ENCODE peak calls at places on chromosomes 11 and 22, in ten cellular contexts. U is ovary, P is A549, T is suprapubic skin, C is sigmoid colon, M is stomach, K is SK-N-SH, E is H1, N is tibial nerve, I is GM12878. S is an unnamed sample.

GRCh38 chr22:45318558-45319318 is 9.0 kb downstream of the FAM118A start:
- DNase-seq in K (no peak), M (no peak), C (no peak), I (peak), E (no peak), U (peak), T (no peak), N (no peak), P (no peak), S (no peak)

GRCh38 chr11:45423475-45424081 is 137.4 kb upstream of the SYT13 start:
- DNase-seq in I (no peak), M (no peak), N (no peak), E (no peak), C (no peak), P (no peak), U (no peak), K (no peak), T (no peak), S (no peak)

GRCh38 chr11:68337399-68337835 is 25.0 kb downstream of the LRP5 start:
- DNase-seq in U (no peak), C (no peak), K (no peak), P (no peak), E (no peak), N (no peak), T (no peak), I (no peak), M (no peak), S (no peak)

GRCh38 chr11:119551726-119552510 is 128.9 kb upstream of the THY1 start:
- DNase-seq in E (no peak), K (no peak), U (no peak), C (no peak), P (no peak), N (no peak), I (no peak), M (no peak), T (no peak), S (no peak)

GRCh38 chr11:111362887-111363411 is 16.1 kb downstream of the POU2AF1 start:
- DNase-seq in N (no peak), I (no peak), C (no peak), K (no peak), E (no peak), T (no peak), M (peak), P (no peak), U (no peak), S (peak)

GRCh38 chr11:46141597-46141996 is 20.3 kb upstream of the PHF21A start:
- DNase-seq in U (no peak), K (no peak), M (no peak), N (no peak), T (no peak), C (no peak), E (no peak), I (no peak), P (no peak), S (no peak)

GRCh38 chr11:47148903-47149535 is 27.7 kb downstream of the ARFGAP2 start:
- DNase-seq in M (peak), K (no peak), N (peak), E (no peak), T (no peak), C (peak), P (no peak), I (no peak), U (peak), S (no peak)

GRCh38 chr11:128361451-128362020 is 225.8 kb downstream of the ETS1 start:
- DNase-seq in K (no peak), P (no peak), U (no peak), T (no peak), M (peak), E (no peak), N (no peak), C (no peak), I (no peak), S (peak)

GRCh38 chr22:20864186-20864908 is 5.5 kb downstream of the SNAP29 start:
- DNase-seq in P (no peak), N (no peak), I (no peak), K (no peak), E (no peak), U (no peak), T (no peak), M (no peak), C (no peak), S (no peak)

GRCh38 chr22:23847310-23847920 is 8.6 kb upstream of the DERL3 start:
- DNase-seq in T (no peak), E (no peak), U (no peak), I (no peak), P (no peak), K (no peak), N (no peak), M (no peak), C (peak), S (no peak)

GRCh38 chr22:38718414-38718813 is 12.7 kb downstream of the GTPBP1 start:
- DNase-seq in T (peak), N (no peak), C (peak), I (no peak), P (peak), U (peak), K (peak), M (peak), E (no peak), S (peak)

GRCh38 chr11:289706-290620 is 1.0 kb downstream of the PGGHG start:
- DNase-seq in T (peak), C (peak), M (no peak), E (no peak), P (no peak), U (peak), K (peak), N (no peak), I (no peak), S (peak)

GRCh38 chr22:37193629-37194191 is 5.7 kb upstream of the C1QTNF6 start:
- DNase-seq in N (no peak), U (peak), M (no peak), E (no peak), K (no peak), T (no peak), I (no peak), C (peak), P (peak), S (no peak)

GRCh38 chr22:19523240-19524169 is 705 bp downstream of the CLDN5 start:
- DNase-seq in C (no peak), E (no peak), U (no peak), M (no peak), T (peak), K (peak), N (no peak), P (no peak), I (no peak), S (no peak)

GRCh38 chr11:5258543-5259262 is 4.1 kb upstream of the HBG2 start:
- DNase-seq in E (no peak), P (no peak), T (no peak), U (no peak), M (no peak), N (no peak), C (no peak), I (no peak), K (no peak), S (no peak)

GRCh38 chr22:46082633-46083032 is 67.7 kb upstream of the PPARA start:
- DNase-seq in N (no peak), P (no peak), M (no peak), C (peak), T (no peak), E (no peak), I (no peak), U (no peak), K (no peak), S (no peak)

GRCh38 chr11:17923213-17923612 is 89.6 kb downstream of the SERGEF start:
- DNase-seq in K (no peak), N (no peak), T (no peak), P (no peak), U (no peak), M (no peak), I (no peak), E (no peak), C (no peak), S (no peak)

GRCh38 chr11:120420572-120420971 is 84.4 kb downstream of the ARHGEF12 start:
- DNase-seq in C (no peak), N (no peak), U (no peak), K (no peak), M (no peak), T (no peak), E (no peak), P (no peak), I (no peak), S (no peak)

GRCh38 chr22:21755855-21756284 is 20.3 kb upstream of the YPEL1 start:
- DNase-seq in N (no peak), I (peak), P (no peak), M (no peak), U (no peak), E (no peak), K (no peak), C (no peak), T (no peak), S (no peak)

GRCh38 chr11:33869511-33870422 is 22.1 kb downstream of the LMO2 start:
- DNase-seq in I (no peak), K (peak), P (peak), E (no peak), T (no peak), U (peak), N (no peak), C (no peak), M (no peak), S (peak)

GRCh38 chr22:38879961-38880360 is 7.9 kb upstream of the CBX6 start:
- DNase-seq in N (no peak), I (no peak), T (no peak), P (no peak), K (no peak), U (no peak), E (no peak), M (no peak), C (no peak), S (no peak)

GRCh38 chr11:81007046-81007445 is 1566.2 kb upstream of the TENM4 start:
- DNase-seq in E (no peak), U (no peak), T (no peak), I (no peak), K (peak), N (no peak), P (no peak), M (no peak), C (no peak), S (no peak)

GRCh38 chr11:119999220-119999619 is 138.7 kb downstream of the TRIM29 start:
- DNase-seq in T (no peak), P (peak), N (no peak), K (no peak), E (no peak), C (no peak), U (no peak), M (no peak), I (no peak), S (no peak)

GRCh38 chr11:57073121-57073520 is 84.4 kb downstream of the OR5AK2 start:
- DNase-seq in C (no peak), N (no peak), U (no peak), P (peak), M (no peak), E (no peak), T (no peak), K (no peak), I (no peak), S (no peak)

GRCh38 chr11:1640076-1640946 is 10.7 kb downstream of the KRTAP5-5 start:
- DNase-seq in U (no peak), P (peak), E (peak), M (peak), K (peak), N (no peak), C (peak), I (no peak), T (no peak), S (no peak)

GRCh38 chr11:61541568-61541967 is 33.0 kb downstream of the LRRC10B start:
- DNase-seq in U (peak), E (no peak), N (no peak), K (peak), M (no peak), I (no peak), P (peak), C (no peak), T (no peak), S (no peak)

GRCh38 chr11:64499261-64500004 is 91.6 kb upstream of the SLC22A12 start:
- DNase-seq in C (no peak), K (no peak), U (no peak), I (no peak), N (no peak), E (no peak), T (peak), P (no peak), M (no peak), S (no peak)

GRCh38 chr11:11125618-11126017 is 227.4 kb downstream of the CSNK2A3 start:
- DNase-seq in K (no peak), I (no peak), C (no peak), N (no peak), P (no peak), M (no peak), E (no peak), T (no peak), U (no peak), S (no peak)

GRCh38 chr11:114496915-114497314 is 57.6 kb downstream of the REXO2 start:
- DNase-seq in N (no peak), P (no peak), K (no peak), U (no peak), M (no peak), T (no peak), I (no peak), E (no peak), C (no peak), S (no peak)

GRCh38 chr11:85903406-85903805 is 48.2 kb downstream of the CCDC83 start:
- DNase-seq in I (no peak), T (no peak), M (no peak), U (no peak), E (no peak), P (no peak), N (no peak), K (no peak), C (no peak), S (no peak)

GRCh38 chr11:44030996-44031395 is 16.8 kb upstream of the ACCSL start:
- DNase-seq in I (no peak), U (no peak), M (no peak), K (no peak), T (peak), N (no peak), C (no peak), E (no peak), P (no peak), S (no peak)

GRCh38 chr11:44031549-44031948 is 16.2 kb upstream of the ACCSL start:
- DNase-seq in K (no peak), T (peak), M (no peak), U (no peak), P (no peak), C (no peak), E (no peak), N (no peak), I (no peak), S (no peak)

GRCh38 chr11:44028816-44029506 is 18.8 kb upstream of the ACCSL start:
- DNase-seq in N (no peak), C (no peak), U (no peak), M (no peak), K (no peak), I (no peak), P (no peak), E (no peak), T (peak), S (no peak)

GRCh38 chr11:44029507-44029845 is 18.3 kb upstream of the ACCSL start:
- DNase-seq in I (no peak), C (no peak), T (peak), M (no peak), E (no peak), U (no peak), K (no peak), P (no peak), N (no peak), S (no peak)

DNA sequence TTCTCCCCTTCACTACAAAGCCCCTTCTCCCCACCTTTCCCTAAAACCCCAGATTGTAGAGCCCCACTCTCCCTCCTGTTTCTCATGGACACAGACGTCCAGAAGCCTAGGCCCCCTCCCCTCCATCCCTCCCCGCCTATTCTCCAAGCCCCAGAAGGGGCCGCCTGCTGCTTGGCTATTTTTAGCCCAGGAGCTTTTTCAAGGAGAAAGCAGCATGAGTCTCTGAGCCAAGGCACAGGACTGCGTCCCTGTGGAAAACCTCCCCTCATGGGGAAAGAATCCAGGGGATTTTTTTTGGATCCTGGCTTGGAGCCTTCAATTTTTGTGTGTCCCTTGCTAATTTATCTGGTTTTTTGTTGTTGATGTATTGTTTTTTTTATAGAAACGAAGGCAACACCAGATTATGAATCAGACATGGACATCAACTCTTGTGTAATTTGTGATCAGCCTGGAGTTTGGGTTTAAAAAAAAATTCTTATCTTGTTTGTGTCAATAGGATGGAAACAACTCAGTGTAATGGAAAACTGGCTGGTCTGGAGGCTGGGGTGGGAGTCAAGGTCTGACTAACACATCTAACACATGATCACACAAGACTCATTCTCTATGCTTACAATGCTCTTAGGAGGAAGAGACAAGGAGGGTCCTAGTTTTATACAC is 17.4 kb upstream of the ACCSL start:
- DNase-seq in C (peak), E (no peak), U (peak), M (no peak), I (no peak), K (no peak), P (no peak), T (peak), N (no peak), S (no peak)
- TF ChIP-seq EP300 in C (no peak), E (no peak), U (peak), M (no peak), I (no peak), K (no peak), P (no peak), T (no peak), N (no peak), S (no peak)

GRCh38 chr11:103532133-103532788 is 423.0 kb downstream of the DYNC2H1 start:
- DNase-seq in T (no peak), I (no peak), K (no peak), M (no peak), N (no peak), E (no peak), C (no peak), P (peak), U (no peak), S (no peak)
- H3K27ac ChIP-seq in T (no peak), I (no peak), K (peak), M (no peak), N (no peak), E (no peak), C (no peak), P (peak), U (no peak), S (no peak)

GRCh38 chr11:21144556-21144955 is 475.2 kb downstream of the NELL1 start:
- DNase-seq in P (no peak), U (no peak), C (no peak), N (no peak), T (no peak), I (no peak), E (no peak), K (no peak), M (no peak), S (no peak)

GRCh38 chr11:21137813-21138212 is 468.4 kb downstream of the NELL1 start:
- DNase-seq in M (no peak), P (no peak), N (no peak), E (no peak), T (no peak), K (no peak), C (no peak), U (no peak), I (no peak), S (no peak)

DNA sequence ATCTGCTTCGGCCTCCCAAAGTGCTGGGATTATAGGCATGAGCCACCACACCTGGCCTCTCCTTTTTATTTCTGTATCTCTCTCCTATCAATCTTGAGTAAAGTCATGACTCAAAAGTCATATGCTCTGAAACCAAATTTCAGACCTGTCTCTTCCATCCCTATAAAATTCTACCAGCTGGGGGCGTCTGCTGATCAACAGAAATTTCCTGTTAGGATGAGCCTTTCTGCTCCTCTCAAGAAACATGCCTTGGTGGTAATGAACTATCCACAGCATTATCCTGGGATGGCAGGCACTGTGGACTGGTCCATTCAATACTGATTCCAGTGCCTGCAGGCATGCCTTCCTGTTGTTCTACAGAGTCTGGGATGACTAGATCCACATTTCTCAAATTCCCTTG is 472.6 kb downstream of the NELL1 start:
- DNase-seq in K (peak), M (no peak), E (no peak), P (peak), U (no peak), N (no peak), C (no peak), I (no peak), T (no peak), S (no peak)
- TF ChIP-seq CTCF in K (no peak), M (no peak), E (no peak), P (no peak), U (no peak), N (no peak), C (no peak), I (no peak), T (no peak), S (no peak)

GRCh38 chr11:116176484-116177005 is 596.2 kb downstream of the BUD13 start:
- DNase-seq in T (no peak), P (no peak), K (no peak), E (no peak), N (no peak), U (no peak), I (no peak), C (no peak), M (no peak), S (no peak)

GRCh38 chr11:116179346-116179850 is 593.4 kb downstream of the BUD13 start:
- DNase-seq in N (no peak), M (no peak), P (no peak), K (no peak), E (no peak), I (no peak), C (no peak), T (peak), U (no peak), S (no peak)

GRCh38 chr11:116182356-116182966 is 590.3 kb downstream of the BUD13 start:
- DNase-seq in C (no peak), N (no peak), P (no peak), K (no peak), E (no peak), T (no peak), I (no peak), M (no peak), U (no peak), S (no peak)

GRCh38 chr11:116177521-116178220 is 595.1 kb downstream of the BUD13 start:
- DNase-seq in I (no peak), K (no peak), N (no peak), C (no peak), M (no peak), P (no peak), U (no peak), T (peak), E (no peak), S (no peak)

DNA sequence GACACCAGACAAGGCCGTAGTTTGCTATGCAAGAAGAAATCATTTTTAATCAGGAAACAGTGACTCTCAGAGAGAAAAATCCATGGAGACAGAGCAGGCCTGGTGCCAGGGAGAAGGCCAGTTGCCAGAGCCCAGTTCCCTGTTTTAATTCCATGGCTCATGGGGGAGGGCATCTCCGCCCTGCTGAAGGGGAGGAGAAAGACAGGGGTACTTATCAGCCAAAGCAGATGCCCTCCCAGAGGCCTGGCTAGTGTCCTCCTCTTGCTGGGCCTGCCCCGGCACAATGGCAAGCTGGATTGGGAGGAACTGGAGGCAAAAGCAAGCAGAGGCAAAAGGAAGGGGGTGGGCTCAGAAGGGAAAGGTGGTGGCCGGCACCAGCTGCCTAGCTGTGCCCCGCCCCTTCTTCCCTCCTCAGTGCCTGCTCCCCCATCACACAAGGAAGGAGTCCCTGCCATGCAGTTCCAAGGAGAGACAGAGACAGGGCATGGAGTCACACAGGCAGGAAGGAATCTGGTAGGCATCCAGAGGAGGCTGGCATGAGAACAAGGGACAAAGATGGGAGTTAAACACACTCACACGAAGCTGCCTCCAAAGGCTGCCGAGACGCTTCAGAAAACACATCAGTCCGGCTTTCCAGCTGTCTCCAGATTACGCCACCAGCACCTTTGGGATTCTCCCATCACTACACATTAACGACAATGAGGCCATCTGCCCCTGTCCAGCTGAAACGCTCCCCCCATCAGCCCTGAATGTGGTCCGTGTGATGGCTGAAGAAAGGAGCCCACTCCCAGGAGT is 591.8 kb downstream of the BUD13 start:
- DNase-seq in C (no peak), E (no peak), N (no peak), M (no peak), K (peak), P (no peak), T (peak), I (no peak), U (peak), S (no peak)
- TF ChIP-seq EP300 in C (no peak), E (no peak), N (no peak), M (no peak), K (no peak), P (no peak), T (no peak), I (no peak), U (no peak), S (no peak)

GRCh38 chr22:27670701-27671412 is 130.7 kb downstream of the MN1 start:
- DNase-seq in T (no peak), K (no peak), C (no peak), P (no peak), U (no peak), N (no peak), E (peak), M (peak), I (no peak), S (peak)
- H3K27ac ChIP-seq in T (no peak), K (no peak), C (no peak), P (peak), U (no peak), N (peak), E (peak), M (no peak), I (no peak), S (peak)